ENCODE peak calls at places on chromosomes 6 and 20, in five cellular contexts. E is lower lobe of right lung, S is GM12878, G is aorta, R is psoas muscle. C is an unnamed sample.

GRCh38 chr20:884983-885952 is 30.9 kb downstream of the ANGPT4 start:
- DNase-seq in E (no peak), S (no peak), G (no peak), R (peak; percentile 65), C (peak; percentile 77)

GRCh38 chr6:111195656-111196055 is 108.4 kb downstream of the SLC16A10 start:
- DNase-seq in E (no peak), S (no peak), G (no peak), R (no peak), C (no peak)

GRCh38 chr20:36641506-36641843 is 4.5 kb downstream of the SLA2 start:
- DNase-seq in E (no peak), S (no peak), G (no peak), R (no peak), C (no peak)

GRCh38 chr20:24109008-24109407 is 120.4 kb upstream of the GGTLC1 start:
- DNase-seq in E (no peak), S (no peak), G (no peak), R (no peak), C (no peak)

GRCh38 chr6:84033523-84034451 is at the start of gene MRAP2:
- DNase-seq in E (peak; percentile 55), S (no peak), G (peak; percentile 85), R (no peak), C (peak; percentile 83)

GRCh38 chr20:53369871-53370270 is 223.8 kb downstream of the ZNF217 start:
- DNase-seq in E (no peak), S (no peak), G (no peak), R (no peak), C (no peak)

GRCh38 chr6:106792536-106793236 is 163.3 kb downstream of the QRSL1 start:
- DNase-seq in E (no peak), S (no peak), G (no peak), R (no peak), C (no peak)

GRCh38 chr6:80714513-80714912 is 608.0 kb downstream of the BCKDHB start:
- DNase-seq in E (no peak), S (no peak), G (no peak), R (no peak), C (no peak)

GRCh38 chr6:133705071-133705470 is 183.8 kb upstream of the TCF21 start:
- DNase-seq in E (no peak), S (no peak), G (no peak), R (no peak), C (no peak)

GRCh38 chr6:138307352-138307751 is 70.4 kb upstream of the SMIM28 start:
- DNase-seq in E (no peak), S (no peak), G (no peak), R (no peak), C (no peak)

GRCh38 chr6:17831135-17831534 is 124.4 kb upstream of the NUP153 start:
- DNase-seq in E (no peak), S (no peak), G (no peak), R (no peak), C (no peak)

GRCh38 chr20:37095609-37096414 is at the start of gene RBL1:
- DNase-seq in E (peak; percentile 89), S (peak; percentile 60), G (peak; percentile 93), R (peak; percentile 89), C (peak; percentile 87)

GRCh38 chr20:59645316-59645715 is 41.0 kb downstream of the PHACTR3 start:
- DNase-seq in E (no peak), S (no peak), G (no peak), R (no peak), C (no peak)
- H3K27ac ChIP-seq in E (no peak overlapping the region), S (no peak overlapping the region), G (no peak overlapping the region), R (no peak overlapping the region), C (no peak overlapping the region)

GRCh38 chr20:63043348-63044203 is 36.8 kb upstream of the BHLHE23 start:
- DNase-seq in E (peak; percentile 43), S (no peak), G (peak; percentile 68), R (peak; percentile 35), C (no peak)

GRCh38 chr20:63044605-63045004 is 37.8 kb upstream of the BHLHE23 start:
- DNase-seq in E (peak; percentile 13), S (no peak), G (peak; percentile 63), R (peak; percentile 15), C (peak; percentile 64)

GRCh38 chr20:63042448-63043071 is 35.8 kb upstream of the BHLHE23 start:
- DNase-seq in E (peak; percentile 10), S (peak; percentile 63), G (peak; percentile 15), R (peak; percentile 1), C (no peak)

GRCh38 chr20:63044204-63044600 is 37.4 kb upstream of the BHLHE23 start:
- DNase-seq in E (peak; percentile 20), S (no peak), G (peak; percentile 40), R (peak; percentile 28), C (peak; percentile 52)

DNA sequence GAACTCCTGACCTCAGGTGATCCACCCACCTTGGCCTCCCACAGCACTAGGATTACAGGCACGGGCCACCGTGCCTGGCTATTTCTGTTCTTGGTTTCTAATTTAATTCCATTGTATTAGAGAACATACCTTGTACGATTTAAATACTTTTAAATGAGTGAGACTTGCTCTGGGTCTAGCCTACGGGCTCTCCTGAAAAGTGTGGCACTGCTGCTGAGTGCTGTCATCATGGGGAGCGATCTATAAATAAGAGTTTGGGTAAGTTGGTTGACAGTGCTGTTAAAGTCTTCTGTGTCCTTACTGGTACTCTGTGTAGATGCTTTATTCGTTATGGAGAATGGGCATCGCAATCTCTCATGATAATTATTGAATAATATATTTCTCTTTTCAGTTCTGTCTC is 35.0 kb upstream of the BHLHE23 start:
- DNase-seq in E (peak; percentile 3), S (no peak), G (peak; percentile 14), R (peak; percentile 7), C (no peak)
- H3K27me3 ChIP-seq in E (peaks cover 35% of the 10 kb centered on the region), S (no peaks in the 10 kb centered on the region), G (no peaks in the 10 kb centered on the region), R (peaks cover 12% of the 10 kb centered on the region), C (peaks cover 2% of the 10 kb centered on the region)

DNA sequence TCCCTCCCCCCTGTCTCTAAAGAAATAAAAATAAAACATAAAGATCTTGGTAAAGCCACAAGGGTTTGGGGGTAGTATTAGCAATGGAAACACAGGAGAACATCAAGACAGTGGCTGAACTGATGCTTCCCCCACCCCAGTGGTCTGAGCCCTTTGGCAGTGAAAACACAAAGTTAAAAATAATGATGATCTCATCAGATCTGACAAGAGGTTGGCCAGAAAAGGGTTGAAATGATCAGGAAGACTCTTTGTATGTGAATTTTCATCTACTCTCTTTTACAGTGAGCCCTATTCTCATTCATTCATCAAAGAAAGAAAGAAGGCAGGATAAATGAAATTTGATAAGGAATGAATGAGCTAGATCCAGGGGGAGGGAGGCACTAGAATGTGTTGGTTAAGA is 93.7 kb downstream of the KCNB1 start:
- DNase-seq in E (no peak), S (no peak), G (no peak), R (no peak), C (no peak)
- H3K4me1 ChIP-seq in E (no peaks in the 10 kb centered on the region), S (no peaks in the 10 kb centered on the region), G (no peaks in the 10 kb centered on the region), R (peaks cover 8% of the 10 kb centered on the region), C (no peaks in the 10 kb centered on the region)

GRCh38 chr6:79708094-79708791 is 77.1 kb downstream of the SH3BGRL2 start:
- DNase-seq in E (no peak), S (no peak), G (no peak), R (no peak), C (no peak)
- H3K27ac ChIP-seq in E (no peak overlapping the region), S (no peak overlapping the region), G (no peak overlapping the region), R (no peak overlapping the region), C (no peak overlapping the region)

GRCh38 chr20:43404880-43405279 is 52.8 kb upstream of the SRSF6 start:
- DNase-seq in E (no peak), S (no peak), G (no peak), R (no peak), C (no peak)

GRCh38 chr20:43409041-43409913 is 48.4 kb upstream of the SRSF6 start:
- DNase-seq in E (no peak), S (peak; percentile 7), G (no peak), R (no peak), C (no peak)
- H3K27me3 ChIP-seq in E (peaks cover 8% of the 10 kb centered on the region), S (no peaks in the 10 kb centered on the region), G (peaks cover 2% of the 10 kb centered on the region), R (no peaks in the 10 kb centered on the region), C (no peaks in the 10 kb centered on the region)

DNA sequence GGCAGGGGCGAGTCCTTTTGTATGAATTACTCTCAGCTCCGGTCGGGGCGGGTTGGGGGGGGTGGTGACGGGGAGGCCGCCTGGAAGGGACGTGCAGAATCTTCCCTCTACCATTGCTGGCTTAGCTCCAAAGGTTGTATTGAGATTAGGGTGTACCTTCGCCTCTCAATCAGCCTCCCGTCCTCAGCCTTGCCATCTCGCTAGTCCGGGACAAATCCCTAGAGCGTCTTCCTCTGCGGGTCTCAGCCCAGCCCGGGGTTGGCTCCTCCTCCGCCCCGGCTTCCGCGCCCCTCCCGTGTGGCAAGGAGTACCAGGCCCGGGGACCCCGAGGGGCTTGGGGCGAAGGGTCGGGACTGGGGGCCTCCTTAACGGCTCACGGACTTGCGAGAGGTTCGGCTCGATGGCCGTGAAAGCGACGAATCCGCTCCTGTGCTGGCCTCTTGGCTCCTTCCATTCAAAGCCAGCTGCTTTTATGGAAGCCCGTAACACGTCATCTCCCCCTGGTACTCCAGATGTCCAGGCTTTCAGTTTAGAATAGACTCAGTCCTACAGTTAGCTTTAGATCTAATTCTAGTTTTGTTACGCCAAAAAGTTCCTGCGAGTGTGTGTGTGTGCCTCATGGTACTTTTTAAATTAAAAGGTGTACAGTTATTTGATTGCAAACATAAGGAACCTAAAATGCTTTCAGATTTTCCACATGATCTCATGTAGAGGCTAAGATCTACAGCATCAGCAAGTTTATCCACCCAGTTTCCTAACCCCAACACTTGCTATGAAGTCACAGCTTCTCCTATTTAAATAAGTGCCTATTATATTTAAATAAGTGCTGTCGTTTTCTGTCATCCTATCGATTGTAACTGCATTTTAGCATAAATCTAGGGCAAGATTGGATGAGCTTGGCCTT is 771 bp upstream of the EEF1A1 start:
- DNase-seq in E (peak; percentile 83), S (no peak), G (peak; percentile 93), R (peak; percentile 80), C (peak; percentile 79)
- H3K4me1 ChIP-seq in E (peaks cover 50% of the 10 kb centered on the region), S (peaks cover 8% of the 10 kb centered on the region), G (no peaks in the 10 kb centered on the region), R (peaks cover 12% of the 10 kb centered on the region), C (peaks cover 16% of the 10 kb centered on the region)